ENCODE peak calls at places on chromosomes 11 and 22, in four cellular contexts. X is lung; Z is stimulated activated CD4-positive, alpha-beta T cell treated with anti-CD3 and anti-CD28 coated beads, Interleukin-12 subunit alpha, Interleukin-12 subunit beta, amount 100 ng/mL, for 48 hours; T is mucosa of gallbladder. U is an unnamed sample.

GRCh38 chr22:23365961-23366360 is 185.7 kb downstream of the BCR start:
- DNase-seq in X (no peak), Z (no peak), T (no peak), U (no peak)

GRCh38 chr11:100735949-100736675 is 49.0 kb downstream of the ARHGAP42 start:
- DNase-seq in X (no peak), Z (no peak), T (no peak), U (no peak)

GRCh38 chr11:39374963-39375698 is 2084.3 kb downstream of the LRRC4C start:
- DNase-seq in X (no peak), Z (no peak), T (no peak), U (no peak)

GRCh38 chr11:1829039-1829820 is 5.6 kb upstream of the SYT8 start:
- DNase-seq in X (no peak), Z (no peak), T (no peak), U (no peak)

GRCh38 chr11:90756617-90757016 is 533.8 kb upstream of the CHORDC1 start:
- DNase-seq in X (no peak), Z (no peak), T (no peak), U (no peak)

GRCh38 chr11:57214494-57214893 is 22.6 kb downstream of the APLNR start:
- DNase-seq in X (no peak), Z (no peak), T (peak), U (no peak)

GRCh38 chr11:31987118-31988005 is 103.5 kb upstream of the RCN1 start:
- DNase-seq in X (no peak), Z (no peak), T (no peak), U (no peak)

GRCh38 chr11:11265320-11265719 is 87.7 kb downstream of the CSNK2A3 start:
- DNase-seq in X (no peak), Z (no peak), T (no peak), U (no peak)

GRCh38 chr22:47659467-47660302 is 897.2 kb downstream of the TBC1D22A start:
- DNase-seq in X (no peak), Z (no peak), T (no peak), U (no peak)

GRCh38 chr11:36447947-36448346 is 62.1 kb downstream of the TRAF6 start:
- DNase-seq in X (no peak), Z (no peak), T (peak), U (no peak)

GRCh38 chr11:35260342-35260985 is 121.5 kb downstream of the CD44 start:
- DNase-seq in X (no peak), Z (no peak), T (no peak), U (no peak)

GRCh38 chr22:27149886-27150529 is 492.6 kb downstream of the MIAT start:
- DNase-seq in X (no peak), Z (no peak), T (no peak), U (no peak)

GRCh38 chr22:36872084-36872483 is 11.3 kb downstream of the NCF4 start:
- DNase-seq in X (no peak), Z (no peak), T (no peak), U (no peak)

GRCh38 chr11:28107331-28107725 is 628 bp downstream of the KIF18A start:
- DNase-seq in X (no peak), Z (no peak), T (no peak), U (no peak)

GRCh38 chr11:134032501-134033091 is 36.3 kb upstream of the JAM3 start:
- DNase-seq in X (no peak), Z (no peak), T (no peak), U (peak)

GRCh38 chr11:35583126-35583525 is 35.1 kb upstream of the FJX1 start:
- DNase-seq in X (no peak), Z (no peak), T (no peak), U (no peak)

GRCh38 chr11:93967944-93968343 is 53.2 kb upstream of the HEPHL1 start:
- DNase-seq in X (no peak), Z (no peak), T (no peak), U (no peak)

GRCh38 chr11:117583063-117583801 is 213.8 kb downstream of the DSCAML1 start:
- DNase-seq in X (no peak), Z (no peak), T (no peak), U (no peak)

GRCh38 chr22:42343136-42343484 is 72.7 kb upstream of the TCF20 start:
- DNase-seq in X (no peak), Z (no peak), T (no peak), U (no peak)

GRCh38 chr22:47203554-47203991 is 441.1 kb downstream of the TBC1D22A start:
- DNase-seq in X (no peak), Z (no peak), T (no peak), U (peak)

GRCh38 chr22:50546326-50547230 is 879 bp downstream of the KLHDC7B start:
- DNase-seq in X (no peak), Z (no peak), T (no peak), U (no peak)

GRCh38 chr11:1343391-1344055 is 34.1 kb upstream of the TOLLIP start:
- DNase-seq in X (no peak), Z (no peak), T (no peak), U (peak)

GRCh38 chr11:43545610-43546009 is 134.9 kb upstream of the HSD17B12 start:
- DNase-seq in X (no peak), Z (no peak), T (no peak), U (no peak)

GRCh38 chr11:72642815-72643511 is 31.3 kb downstream of the PDE2A start:
- DNase-seq in X (peak), Z (peak), T (peak), U (peak)

GRCh38 chr22:24836282-24836681 is 30.3 kb downstream of the SGSM1 start:
- DNase-seq in X (no peak), Z (no peak), T (no peak), U (no peak)

GRCh38 chr11:46438211-46438610 is 46.6 kb upstream of the CHRM4 start:
- DNase-seq in X (no peak), Z (no peak), T (no peak), U (no peak)

GRCh38 chr22:31346733-31347250 is 646 bp upstream of the PATZ1 start:
- DNase-seq in X (peak), Z (no peak), T (peak), U (peak)

GRCh38 chr11:59556115-59556882 is 45.0 kb downstream of the OR4D9 start:
- DNase-seq in X (peak), Z (peak), T (peak), U (no peak)

GRCh38 chr11:17537261-17537660 is 7.0 kb downstream of the USH1C start:
- DNase-seq in X (no peak), Z (no peak), T (no peak), U (no peak)